ENCODE peak calls at places on chromosomes 13 and 19, in eight cellular contexts. One of them, this sample, is unnamed.

GRCh38 chr13:50421457-50422130 is 406.4 kb downstream of the KCNRG start:
- DNase-seq in heart left ventricle: no peak
- DNase-seq in uterus: no peak
- DNase-seq in foreskin keratinocyte: no peak
- DNase-seq in breast epithelium: no peak
- DNase-seq in pancreas: no peak
- DNase-seq in transverse colon: no peak
- DNase-seq in PC-9: peak; percentile 83
- DNase-seq in this sample: peak; percentile 65

GRCh38 chr13:40640845-40641458 is 25.5 kb downstream of the FOXO1 start:
- DNase-seq in heart left ventricle: no peak
- DNase-seq in uterus: no peak
- DNase-seq in foreskin keratinocyte: no peak
- DNase-seq in breast epithelium: no peak
- DNase-seq in pancreas: no peak
- DNase-seq in transverse colon: no peak
- DNase-seq in PC-9: no peak
- DNase-seq in this sample: no peak

GRCh38 chr19:13077233-13077632 is 25.4 kb downstream of the LYL1 start:
- DNase-seq in heart left ventricle: no peak
- DNase-seq in uterus: no peak
- DNase-seq in foreskin keratinocyte: no peak
- DNase-seq in breast epithelium: no peak
- DNase-seq in pancreas: no peak
- DNase-seq in transverse colon: no peak
- DNase-seq in PC-9: no peak
- DNase-seq in this sample: no peak

GRCh38 chr19:35306473-35307246 is 14.7 kb downstream of the MAG start:
- DNase-seq in heart left ventricle: peak; percentile 27
- DNase-seq in uterus: no peak
- DNase-seq in foreskin keratinocyte: no peak
- DNase-seq in breast epithelium: no peak
- DNase-seq in pancreas: no peak
- DNase-seq in transverse colon: no peak
- DNase-seq in PC-9: peak; percentile 51
- DNase-seq in this sample: no peak

GRCh38 chr13:44487989-44488388 is 88.1 kb downstream of the TSC22D1 start:
- DNase-seq in heart left ventricle: no peak
- DNase-seq in uterus: no peak
- DNase-seq in foreskin keratinocyte: no peak
- DNase-seq in breast epithelium: no peak
- DNase-seq in pancreas: no peak
- DNase-seq in transverse colon: no peak
- DNase-seq in PC-9: no peak
- DNase-seq in this sample: no peak

GRCh38 chr19:41811036-41811435 is 14.6 kb downstream of the CEACAM3 start:
- DNase-seq in heart left ventricle: peak; percentile 71
- DNase-seq in uterus: no peak
- DNase-seq in foreskin keratinocyte: no peak
- DNase-seq in breast epithelium: no peak
- DNase-seq in pancreas: no peak
- DNase-seq in transverse colon: no peak
- DNase-seq in PC-9: no peak
- DNase-seq in this sample: no peak

GRCh38 chr13:51230473-51231105 is 8.4 kb downstream of the FAM124A start:
- DNase-seq in heart left ventricle: no peak
- DNase-seq in uterus: peak; percentile 86
- DNase-seq in foreskin keratinocyte: no peak
- DNase-seq in breast epithelium: peak; percentile 28
- DNase-seq in pancreas: no peak
- DNase-seq in transverse colon: peak; percentile 53
- DNase-seq in PC-9: no peak
- DNase-seq in this sample: no peak

GRCh38 chr19:38389101-38389925 is 816 bp downstream of the SPRED3 start:
- DNase-seq in heart left ventricle: no peak
- DNase-seq in uterus: no peak
- DNase-seq in foreskin keratinocyte: peak; percentile 37
- DNase-seq in breast epithelium: no peak
- DNase-seq in pancreas: no peak
- DNase-seq in transverse colon: no peak
- DNase-seq in PC-9: no peak
- DNase-seq in this sample: peak; percentile 91

GRCh38 chr13:68509734-68510621 is 1279.8 kb upstream of the PCDH9 start:
- DNase-seq in heart left ventricle: no peak
- DNase-seq in uterus: no peak
- DNase-seq in foreskin keratinocyte: no peak
- DNase-seq in breast epithelium: no peak
- DNase-seq in pancreas: no peak
- DNase-seq in transverse colon: no peak
- DNase-seq in PC-9: no peak
- DNase-seq in this sample: no peak

GRCh38 chr13:26202365-26202972 is 19.6 kb downstream of the RNF6 start:
- DNase-seq in heart left ventricle: no peak
- DNase-seq in uterus: no peak
- DNase-seq in foreskin keratinocyte: no peak
- DNase-seq in breast epithelium: no peak
- DNase-seq in pancreas: no peak
- DNase-seq in transverse colon: no peak
- DNase-seq in PC-9: no peak
- DNase-seq in this sample: no peak

GRCh38 chr13:94480672-94481145 is 1.2 kb upstream of the DCT start:
- DNase-seq in heart left ventricle: no peak
- DNase-seq in uterus: no peak
- DNase-seq in foreskin keratinocyte: no peak
- DNase-seq in breast epithelium: no peak
- DNase-seq in pancreas: no peak
- DNase-seq in transverse colon: no peak
- DNase-seq in PC-9: no peak
- DNase-seq in this sample: no peak

GRCh38 chr13:44368599-44369368 is 4.8 kb upstream of the SERP2 start:
- DNase-seq in heart left ventricle: no peak
- DNase-seq in uterus: no peak
- DNase-seq in foreskin keratinocyte: no peak
- DNase-seq in breast epithelium: no peak
- DNase-seq in pancreas: no peak
- DNase-seq in transverse colon: peak; percentile 62
- DNase-seq in PC-9: peak; percentile 48
- DNase-seq in this sample: no peak

GRCh38 chr19:39623946-39624345 is 21.6 kb downstream of the LGALS13 start:
- DNase-seq in heart left ventricle: no peak
- DNase-seq in uterus: no peak
- DNase-seq in foreskin keratinocyte: no peak
- DNase-seq in breast epithelium: no peak
- DNase-seq in pancreas: no peak
- DNase-seq in transverse colon: no peak
- DNase-seq in PC-9: no peak
- DNase-seq in this sample: no peak

GRCh38 chr19:2702170-2703076 is at the start of gene GNG7:
- DNase-seq in heart left ventricle: peak; percentile 97
- DNase-seq in uterus: peak; percentile 92
- DNase-seq in foreskin keratinocyte: peak; percentile 12
- DNase-seq in breast epithelium: peak; percentile 95
- DNase-seq in pancreas: peak; percentile 99
- DNase-seq in transverse colon: peak; percentile 96
- DNase-seq in PC-9: no peak
- DNase-seq in this sample: peak; percentile 98
- H3K27ac ChIP-seq in heart left ventricle: no peak within 1 kb of the TSS
- H3K27ac ChIP-seq in uterus: peak within 1 kb of the TSS; percentile 71
- H3K27ac ChIP-seq in foreskin keratinocyte: no peak within 1 kb of the TSS
- H3K27ac ChIP-seq in breast epithelium: peak within 1 kb of the TSS; percentile 77
- H3K27ac ChIP-seq in pancreas: no peak within 1 kb of the TSS
- H3K27ac ChIP-seq in transverse colon: peak within 1 kb of the TSS; percentile 73
- H3K27ac ChIP-seq in PC-9: no peak within 1 kb of the TSS
- H3K27ac ChIP-seq in this sample: no peak within 1 kb of the TSS

GRCh38 chr13:91247768-91248167 is 99.7 kb upstream of the MIR17HG start:
- DNase-seq in heart left ventricle: no peak
- DNase-seq in uterus: no peak
- DNase-seq in foreskin keratinocyte: no peak
- DNase-seq in breast epithelium: no peak
- DNase-seq in pancreas: no peak
- DNase-seq in transverse colon: no peak
- DNase-seq in PC-9: no peak
- DNase-seq in this sample: peak; percentile 4
- TF ChIP-seq CTCF in heart left ventricle: no peak
- TF ChIP-seq CTCF in uterus: no peak
- TF ChIP-seq CTCF in foreskin keratinocyte: peak; percentile 27
- TF ChIP-seq CTCF in breast epithelium: no peak
- TF ChIP-seq CTCF in pancreas: no peak
- TF ChIP-seq CTCF in transverse colon: no peak
- TF ChIP-seq CTCF in PC-9: peak; percentile 48
- TF ChIP-seq CTCF in this sample: peak; percentile 18

GRCh38 chr19:55866521-55866920 is 30.2 kb downstream of the NLRP4 start:
- DNase-seq in heart left ventricle: no peak
- DNase-seq in uterus: no peak
- DNase-seq in foreskin keratinocyte: no peak
- DNase-seq in breast epithelium: no peak
- DNase-seq in pancreas: no peak
- DNase-seq in transverse colon: no peak
- DNase-seq in PC-9: peak; percentile 33
- DNase-seq in this sample: no peak

GRCh38 chr19:55867101-55867500 is 30.8 kb downstream of the NLRP4 start:
- DNase-seq in heart left ventricle: no peak
- DNase-seq in uterus: no peak
- DNase-seq in foreskin keratinocyte: no peak
- DNase-seq in breast epithelium: no peak
- DNase-seq in pancreas: no peak
- DNase-seq in transverse colon: no peak
- DNase-seq in PC-9: no peak
- DNase-seq in this sample: no peak

DNA sequence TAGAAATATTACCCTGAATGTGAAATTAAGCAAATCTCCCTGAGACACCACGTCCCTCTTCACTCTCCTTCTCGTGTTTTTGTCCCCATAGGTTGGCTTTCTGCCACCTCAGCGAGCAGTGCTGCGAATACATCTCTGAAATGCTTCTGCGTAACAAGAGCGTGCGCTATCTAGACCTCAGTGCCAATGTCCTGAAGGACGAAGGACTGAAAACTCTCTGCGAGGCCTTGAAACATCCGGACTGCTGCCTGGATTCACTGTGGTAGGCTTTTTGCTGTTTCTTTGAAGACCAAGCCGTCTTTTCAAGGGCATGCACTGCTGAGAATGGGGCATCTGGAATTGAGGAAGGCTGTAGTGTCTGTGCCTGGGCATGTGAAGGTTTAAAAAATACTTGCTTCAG is 34.4 kb downstream of the NLRP4 start:
- DNase-seq in heart left ventricle: no peak
- DNase-seq in uterus: no peak
- DNase-seq in foreskin keratinocyte: no peak
- DNase-seq in breast epithelium: no peak
- DNase-seq in pancreas: no peak
- DNase-seq in transverse colon: no peak
- DNase-seq in PC-9: no peak
- DNase-seq in this sample: no peak
- H3K27ac ChIP-seq in heart left ventricle: no peak overlapping the region
- H3K27ac ChIP-seq in uterus: no peak overlapping the region
- H3K27ac ChIP-seq in foreskin keratinocyte: no peak overlapping the region
- H3K27ac ChIP-seq in breast epithelium: no peak overlapping the region
- H3K27ac ChIP-seq in pancreas: no peak overlapping the region
- H3K27ac ChIP-seq in transverse colon: no peak overlapping the region
- H3K27ac ChIP-seq in PC-9: no peak overlapping the region
- H3K27ac ChIP-seq in this sample: no peak overlapping the region

GRCh38 chr13:74290324-74290773 is 156.1 kb upstream of the KLF12 start:
- DNase-seq in heart left ventricle: no peak
- DNase-seq in uterus: peak; percentile 40
- DNase-seq in foreskin keratinocyte: peak; percentile 95
- DNase-seq in breast epithelium: peak; percentile 51
- DNase-seq in pancreas: no peak
- DNase-seq in transverse colon: peak; percentile 9
- DNase-seq in PC-9: peak; percentile 40
- DNase-seq in this sample: peak; percentile 80
- TF ChIP-seq CTCF in heart left ventricle: no peak
- TF ChIP-seq CTCF in uterus: no peak
- TF ChIP-seq CTCF in foreskin keratinocyte: no peak
- TF ChIP-seq CTCF in breast epithelium: no peak
- TF ChIP-seq CTCF in pancreas: no peak
- TF ChIP-seq CTCF in transverse colon: no peak
- TF ChIP-seq CTCF in PC-9: no peak
- TF ChIP-seq CTCF in this sample: no peak

GRCh38 chr19:4909172-4909896 is at the start of gene UHRF1:
- DNase-seq in heart left ventricle: no peak
- DNase-seq in uterus: no peak
- DNase-seq in foreskin keratinocyte: no peak
- DNase-seq in breast epithelium: no peak
- DNase-seq in pancreas: peak; percentile 53
- DNase-seq in transverse colon: peak; percentile 11
- DNase-seq in PC-9: no peak
- DNase-seq in this sample: peak; percentile 51
- H3K27ac ChIP-seq in heart left ventricle: no peak within 1 kb of the TSS
- H3K27ac ChIP-seq in uterus: no peak within 1 kb of the TSS
- H3K27ac ChIP-seq in foreskin keratinocyte: peak within 1 kb of the TSS; percentile 42
- H3K27ac ChIP-seq in breast epithelium: peak within 1 kb of the TSS; percentile 21
- H3K27ac ChIP-seq in pancreas: no peak within 1 kb of the TSS
- H3K27ac ChIP-seq in transverse colon: peak within 1 kb of the TSS; percentile 71
- H3K27ac ChIP-seq in PC-9: peak within 1 kb of the TSS; percentile 84
- H3K27ac ChIP-seq in this sample: peak within 1 kb of the TSS; percentile 94

DNA sequence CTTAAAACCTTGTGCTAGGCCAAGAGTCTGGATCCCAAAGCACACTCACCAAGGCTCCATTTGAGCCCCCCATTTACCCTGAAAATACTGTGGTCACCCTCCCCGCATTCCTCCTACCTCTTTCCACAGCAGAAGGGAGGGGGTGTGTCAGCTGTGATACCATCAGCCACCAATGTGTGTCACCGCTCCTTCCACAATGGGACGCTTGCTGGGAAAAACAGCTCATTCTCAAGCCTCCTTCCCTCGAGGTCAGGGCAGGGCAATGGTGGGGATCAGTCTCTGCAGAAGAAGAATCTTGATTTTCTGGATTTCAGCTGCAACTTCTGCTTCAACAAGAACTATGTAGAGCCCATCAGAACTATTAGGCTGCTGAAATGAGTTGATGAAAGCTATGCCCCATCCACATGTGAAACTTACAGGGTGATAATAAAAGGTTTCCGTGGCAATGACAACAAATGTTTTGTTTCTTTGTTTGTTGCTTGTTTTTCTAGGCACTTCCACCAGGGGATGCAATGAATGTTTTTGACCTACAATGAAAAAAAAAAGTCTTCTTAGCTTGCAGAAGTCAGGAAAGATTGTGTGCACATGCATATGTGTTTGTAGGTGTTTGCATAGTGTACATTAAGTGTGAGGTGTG is 26.4 kb upstream of the ZNF507 start:
- DNase-seq in heart left ventricle: no peak
- DNase-seq in uterus: no peak
- DNase-seq in foreskin keratinocyte: no peak
- DNase-seq in breast epithelium: no peak
- DNase-seq in pancreas: no peak
- DNase-seq in transverse colon: no peak
- DNase-seq in PC-9: no peak
- DNase-seq in this sample: peak; percentile 21
- TF ChIP-seq CTCF in heart left ventricle: no peak
- TF ChIP-seq CTCF in uterus: no peak
- TF ChIP-seq CTCF in foreskin keratinocyte: peak; percentile 27
- TF ChIP-seq CTCF in breast epithelium: no peak
- TF ChIP-seq CTCF in pancreas: no peak
- TF ChIP-seq CTCF in transverse colon: no peak
- TF ChIP-seq CTCF in PC-9: peak; percentile 42
- TF ChIP-seq CTCF in this sample: no peak